ENCODE peak calls at places on chromosome 18, in eight cellular contexts. S is AG08395; N is hepatocyte; A is ELF-1; K is stromal cell of bone marrow; M is NCI-H446; Z is stimulated activated CD4-positive, alpha-beta T cell treated with anti-CD3 and anti-CD28 coated beads, TNF-alpha, amount 100 ng/mL, for 4 hours; X is A549. Q is an unnamed sample.

GRCh38 chr18:70288171-70288850 is 534 bp upstream of the SOCS6 start:
- DNase-seq in S (peak; percentile 53), N (peak; percentile 75), A (peak; percentile 36), K (no peak), M (no peak), Z (no peak), X (no peak), Q (peak; percentile 70)

GRCh38 chr18:80010551-80010906 is 22.2 kb upstream of the TXNL4A start:
- DNase-seq in S (no peak), N (no peak), A (no peak), K (peak; percentile 50), M (no peak), Z (no peak), X (no peak), Q (no peak)

GRCh38 chr18:2898131-2898640 is 51.4 kb downstream of the EMILIN2 start:
- DNase-seq in S (peak; percentile 61), N (peak; percentile 12), A (no peak), K (peak; percentile 9), M (no peak), Z (no peak), X (no peak), Q (no peak)

GRCh38 chr18:40056085-40056484 is 1898.9 kb upstream of the PIK3C3 start:
- DNase-seq in S (no peak), N (no peak), A (no peak), K (no peak), M (peak; percentile 59), Z (no peak), X (no peak), Q (no peak)

GRCh38 chr18:2050702-2051201 is 520.6 kb downstream of the METTL4 start:
- DNase-seq in S (no peak), N (no peak), A (no peak), K (no peak), M (no peak), Z (no peak), X (no peak), Q (no peak)

GRCh38 chr18:28961669-28962228 is 784.8 kb upstream of the CDH2 start:
- DNase-seq in S (peak; percentile 9), N (peak; percentile 64), A (peak; percentile 57), K (peak; percentile 14), M (no peak), Z (no peak), X (peak; percentile 16), Q (peak; percentile 4)

GRCh38 chr18:25239636-25240468 is 112.1 kb downstream of the ZNF521 start:
- DNase-seq in S (no peak), N (no peak), A (peak; percentile 14), K (no peak), M (no peak), Z (no peak), X (no peak), Q (no peak)

GRCh38 chr18:63155169-63155852 is 164.3 kb downstream of the BCL2 start:
- DNase-seq in S (no peak), N (peak; percentile 71), A (peak; percentile 87), K (no peak), M (peak; percentile 4), Z (peak; percentile 75), X (peak; percentile 46), Q (no peak)

GRCh38 chr18:46452820-46453219 is 204.2 kb downstream of the LOXHD1 start:
- DNase-seq in S (no peak), N (no peak), A (no peak), K (no peak), M (no peak), Z (no peak), X (no peak), Q (no peak)

GRCh38 chr18:32271649-32272324 is 81.9 kb downstream of the MEP1B start:
- DNase-seq in S (peak; percentile 72), N (peak; percentile 68), A (peak; percentile 23), K (peak; percentile 18), M (no peak), Z (no peak), X (peak; percentile 37), Q (peak; percentile 53)

GRCh38 chr18:13539050-13539449 is 187.3 kb downstream of the FAM210A start:
- DNase-seq in S (no peak), N (no peak), A (no peak), K (no peak), M (no peak), Z (no peak), X (peak; percentile 20), Q (no peak)

GRCh38 chr18:1094408-1094807 is 189.7 kb downstream of the ADCYAP1 start:
- DNase-seq in S (peak; percentile 4), N (no peak), A (no peak), K (peak; percentile 51), M (no peak), Z (no peak), X (no peak), Q (no peak)

GRCh38 chr18:27558388-27559158 is 373.5 kb upstream of the CHST9 start:
- DNase-seq in S (no peak), N (no peak), A (no peak), K (no peak), M (no peak), Z (no peak), X (no peak), Q (no peak)

GRCh38 chr18:53457068-53457467 is 767.4 kb downstream of the MBD2 start:
- DNase-seq in S (no peak), N (peak; percentile 37), A (no peak), K (peak; percentile 5), M (peak; percentile 20), Z (no peak), X (no peak), Q (no peak)

GRCh38 chr18:26971327-26971918 is 105.9 kb upstream of the AQP4 start:
- DNase-seq in S (no peak), N (no peak), A (no peak), K (no peak), M (no peak), Z (no peak), X (no peak), Q (no peak)

GRCh38 chr18:12008181-12008767 is 27.0 kb downstream of the IMPA2 start:
- DNase-seq in S (no peak), N (peak; percentile 69), A (no peak), K (no peak), M (no peak), Z (no peak), X (no peak), Q (no peak)

GRCh38 chr18:48764452-48764851 is 186.3 kb downstream of the SMAD7 start:
- DNase-seq in S (no peak), N (no peak), A (no peak), K (no peak), M (no peak), Z (no peak), X (no peak), Q (no peak)

GRCh38 chr18:21458322-21458721 is 142.2 kb downstream of the ESCO1 start:
- DNase-seq in S (no peak), N (no peak), A (no peak), K (no peak), M (no peak), Z (no peak), X (no peak), Q (no peak)

Q was measured in hepatic stellate cell.